ENCODE peak calls at places on chromosomes 11 and 22, in nine cellular contexts. I is GM12865, C is foreskin fibroblast, Y is GM06990, A is HFF-Myc, F is esophagus squamous epithelium, R is nephron progenitor cell, X is body of pancreas, S is brain microvascular endothelial cell. B is an unnamed sample.

GRCh38 chr22:48574776-48575566 is 1252.7 kb downstream of the BRD1 start:
- DNase-seq in S (no peak), X (peak), A (no peak), I (no peak), R (peak), F (no peak), C (no peak), Y (no peak), B (no peak)

GRCh38 chr22:27416553-27417427 is 384.8 kb downstream of the MN1 start:
- DNase-seq in S (peak), Y (no peak), F (no peak), R (no peak), X (no peak), I (no peak), C (peak), A (peak), B (peak)

GRCh38 chr11:96339704-96340554 is 3.1 kb downstream of the MAML2 start:
- DNase-seq in I (peak), S (no peak), F (no peak), X (no peak), C (no peak), R (no peak), A (no peak), Y (no peak), B (peak)

GRCh38 chr11:73163638-73164174 is 21.6 kb upstream of the FCHSD2 start:
- DNase-seq in R (no peak), S (no peak), A (no peak), I (no peak), X (no peak), Y (no peak), C (no peak), F (no peak), B (no peak)

GRCh38 chr11:116637766-116638165 is 135.0 kb downstream of the BUD13 start:
- DNase-seq in F (no peak), I (no peak), Y (no peak), R (no peak), S (no peak), C (no peak), A (no peak), X (no peak), B (no peak)

GRCh38 chr22:27681037-27681436 is 120.5 kb downstream of the MN1 start:
- DNase-seq in A (no peak), I (no peak), Y (no peak), X (no peak), F (no peak), C (no peak), S (no peak), R (no peak), B (no peak)

GRCh38 chr11:120912504-120912903 is 111.4 kb upstream of the TBCEL start:
- DNase-seq in S (peak), Y (no peak), I (peak), F (no peak), A (peak), C (peak), R (no peak), X (no peak), B (peak)

GRCh38 chr11:73996161-73996747 is 12.6 kb downstream of the UCP3 start:
- DNase-seq in C (no peak), R (no peak), I (no peak), X (no peak), F (no peak), A (no peak), Y (no peak), S (no peak), B (no peak)

GRCh38 chr22:49305966-49306631 is 521.6 kb downstream of the BRD1 start:
- DNase-seq in C (no peak), A (no peak), I (no peak), Y (no peak), S (no peak), F (no peak), R (no peak), X (peak), B (no peak)

GRCh38 chr11:107858217-107859070 is at the start of gene SLC35F2:
- DNase-seq in A (no peak), C (peak), X (peak), Y (peak), I (peak), R (peak), F (no peak), S (peak), B (peak)

GRCh38 chr22:30539368-30539767 is 7.2 kb downstream of the SEC14L6 start:
- DNase-seq in R (no peak), Y (no peak), S (no peak), X (no peak), A (no peak), C (no peak), I (no peak), F (no peak), B (no peak)

GRCh38 chr11:123250811-123251655 is 56.0 kb upstream of the CLMP start:
- DNase-seq in F (no peak), S (no peak), X (no peak), C (no peak), R (no peak), I (peak), Y (no peak), A (no peak), B (no peak)

GRCh38 chr11:83836883-83837654 is 550.9 kb upstream of the CCDC90B start:
- DNase-seq in R (peak), S (peak), C (no peak), F (no peak), I (peak), X (peak), A (no peak), Y (no peak), B (peak)

GRCh38 chr11:62857541-62857982 is 18.2 kb upstream of the WDR74 start:
- DNase-seq in F (no peak), R (no peak), Y (no peak), I (no peak), S (no peak), A (no peak), C (no peak), X (no peak), B (no peak)

GRCh38 chr11:87851234-87851633 is 324.0 kb downstream of the RAB38 start:
- DNase-seq in S (peak), X (no peak), A (no peak), R (no peak), F (no peak), I (no peak), Y (no peak), C (peak), B (peak)

GRCh38 chr11:124174001-124174400 is 9.1 kb upstream of the OR10D3 start:
- DNase-seq in F (no peak), Y (no peak), C (peak), S (peak), I (no peak), X (no peak), A (no peak), R (peak), B (peak)

GRCh38 chr22:36562261-36562835 is 33.4 kb upstream of the EIF3D start:
- DNase-seq in S (peak), X (no peak), F (no peak), R (no peak), I (no peak), C (peak), Y (no peak), A (no peak), B (peak)

GRCh38 chr22:20273720-20274119 is 5.6 kb upstream of the RTN4R start:
- DNase-seq in A (no peak), X (no peak), Y (no peak), I (no peak), R (no peak), F (no peak), C (no peak), S (no peak), B (no peak)

GRCh38 chr11:115660072-115660805 is 156.0 kb upstream of the CADM1 start:
- DNase-seq in A (no peak), I (no peak), S (no peak), X (no peak), Y (no peak), F (no peak), C (no peak), R (peak), B (no peak)

GRCh38 chr11:32333335-32333991 is 101.9 kb downstream of the WT1 start:
- DNase-seq in A (peak), F (no peak), X (peak), R (peak), Y (no peak), I (no peak), C (peak), S (peak), B (peak)
- TF ChIP-seq CTCF in A (peak), F (no peak), X (peak), R (no peak), Y (peak), I (no peak), C (peak), S (peak), B (peak)

GRCh38 chr11:10029386-10030121 is 264.5 kb downstream of the SBF2 start:
- DNase-seq in F (no peak), R (no peak), I (no peak), X (no peak), C (no peak), Y (no peak), A (no peak), S (no peak), B (no peak)
- TF ChIP-seq CTCF in F (no peak), R (no peak), I (no peak), X (no peak), C (no peak), Y (no peak), A (no peak), S (no peak), B (no peak)

GRCh38 chr22:45438364-45438763 is 24.9 kb downstream of the RIBC2 start:
- DNase-seq in X (no peak), R (no peak), S (no peak), C (no peak), Y (no peak), F (no peak), A (no peak), I (no peak), B (no peak)

GRCh38 chr22:45445031-45445710 is 31.7 kb downstream of the RIBC2 start:
- DNase-seq in Y (no peak), F (no peak), S (no peak), R (no peak), A (no peak), I (no peak), C (no peak), X (no peak), B (no peak)

GRCh38 chr22:45444168-45444567 is 30.7 kb downstream of the RIBC2 start:
- DNase-seq in A (no peak), Y (no peak), C (no peak), S (no peak), I (no peak), F (no peak), X (no peak), R (no peak), B (no peak)

GRCh38 chr22:45442120-45442519 is 28.6 kb downstream of the RIBC2 start:
- DNase-seq in Y (no peak), R (no peak), C (no peak), I (no peak), F (no peak), X (no peak), A (no peak), S (no peak), B (no peak)

GRCh38 chr22:45441158-45441557 is 27.7 kb downstream of the RIBC2 start:
- DNase-seq in I (peak), S (peak), R (peak), F (no peak), C (peak), X (peak), Y (no peak), A (peak), B (peak)
- TF ChIP-seq CTCF in I (peak), S (peak), R (peak), F (peak), C (peak), X (peak), Y (peak), A (peak), B (peak)

DNA sequence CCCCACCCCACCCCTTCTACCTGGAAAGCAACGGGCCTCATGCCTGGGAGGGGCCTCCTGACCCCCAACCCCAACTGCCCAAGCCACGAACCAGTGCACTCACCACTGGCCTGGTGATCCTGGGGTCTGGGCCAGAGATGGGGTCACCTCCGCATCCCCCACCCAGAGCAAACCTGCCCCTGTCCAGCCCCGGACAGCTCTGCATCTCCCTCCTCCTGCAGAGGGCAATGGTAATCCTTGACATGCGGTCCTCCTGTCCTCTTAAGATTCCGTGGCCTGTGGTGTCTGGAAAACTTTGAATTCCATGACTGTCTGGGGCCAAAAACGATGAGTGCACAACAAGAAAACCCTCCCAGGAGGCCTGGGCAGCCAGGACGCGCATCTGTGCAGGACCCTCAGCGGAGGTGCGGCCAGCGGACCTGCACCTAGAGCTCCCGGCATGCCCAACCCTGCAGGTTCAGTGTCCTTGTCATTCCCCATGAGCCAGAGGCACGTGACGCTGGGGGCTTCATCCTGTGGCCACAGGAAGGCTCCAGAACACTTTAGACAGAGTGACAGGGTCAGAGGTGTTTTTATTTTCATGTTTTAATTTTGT is 16.1 kb upstream of the PPARA start:
- DNase-seq in C (no peak), X (no peak), Y (no peak), I (no peak), S (no peak), A (no peak), R (no peak), F (no peak), B (no peak)
- TF ChIP-seq CTCF in C (no peak), X (no peak), Y (no peak), I (no peak), S (no peak), A (no peak), R (no peak), F (no peak), B (no peak)

DNA sequence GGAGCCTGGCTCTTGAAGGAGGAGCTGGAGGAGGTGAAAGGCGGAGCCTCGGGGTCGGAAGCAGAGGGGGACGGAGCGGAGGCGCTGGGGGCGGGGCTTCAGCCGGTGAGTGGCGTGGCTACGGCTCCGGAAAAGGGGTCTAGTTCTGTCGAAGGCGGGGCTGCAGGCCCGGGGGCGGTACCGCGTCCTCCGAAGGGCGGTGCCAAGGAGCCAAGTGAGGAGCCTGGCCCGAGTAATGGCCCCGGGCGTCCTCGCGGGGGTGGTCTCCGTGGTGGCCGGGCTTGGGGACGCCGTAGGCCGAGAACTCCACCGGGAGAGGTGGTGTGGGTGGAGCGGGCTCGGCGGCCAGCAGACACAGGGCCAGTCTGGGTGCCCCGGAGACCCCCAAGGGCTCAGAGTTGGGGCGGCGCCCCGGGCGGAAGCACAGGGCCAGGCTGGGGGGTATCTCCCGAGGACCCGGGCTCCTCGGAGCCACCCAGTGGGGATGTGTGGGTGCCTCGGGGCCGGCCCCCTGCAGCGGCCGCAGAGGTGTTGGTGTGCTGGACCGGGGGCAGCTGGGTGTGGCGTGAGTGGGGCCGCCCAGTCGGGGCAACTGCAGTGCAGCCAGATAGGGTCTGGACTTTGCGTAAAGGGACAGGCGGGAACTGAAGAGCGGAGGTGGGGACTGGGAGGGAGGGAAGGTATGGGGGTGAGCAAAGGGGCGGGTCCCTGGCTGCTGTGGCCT is 697 bp downstream of the FKBP2 start:
- DNase-seq in F (peak), I (peak), A (peak), Y (peak), C (peak), R (peak), X (peak), S (peak), B (peak)
- TF ChIP-seq CTCF in F (no peak), I (no peak), A (no peak), Y (no peak), C (no peak), R (no peak), X (no peak), S (no peak), B (no peak)

DNA sequence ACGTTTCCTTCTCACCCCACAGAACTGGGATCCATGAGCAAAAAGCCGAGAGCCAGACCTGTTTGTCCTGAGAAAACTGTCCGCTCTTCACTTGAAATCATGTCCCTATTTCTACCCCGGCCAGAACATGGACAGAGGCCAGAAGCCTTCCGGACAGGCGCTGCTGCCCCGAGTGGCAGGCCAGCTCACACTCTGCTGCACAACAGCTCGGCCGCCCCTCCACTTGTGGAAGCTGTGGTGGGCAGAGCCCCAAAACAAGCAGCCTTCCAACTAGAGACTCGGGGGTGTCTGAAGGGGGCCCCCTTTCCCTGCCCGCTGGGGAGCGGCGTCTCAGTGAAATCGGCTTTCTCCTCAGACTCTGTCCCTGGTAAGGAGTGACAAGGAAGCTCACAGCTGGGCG is 24.0 kb downstream of the CD5 start:
- DNase-seq in X (no peak), Y (no peak), C (no peak), S (no peak), R (no peak), A (no peak), F (no peak), I (no peak), B (peak)
- TF ChIP-seq CTCF in X (no peak), Y (no peak), C (no peak), S (peak), R (no peak), A (no peak), F (no peak), I (no peak), B (peak)

DNA sequence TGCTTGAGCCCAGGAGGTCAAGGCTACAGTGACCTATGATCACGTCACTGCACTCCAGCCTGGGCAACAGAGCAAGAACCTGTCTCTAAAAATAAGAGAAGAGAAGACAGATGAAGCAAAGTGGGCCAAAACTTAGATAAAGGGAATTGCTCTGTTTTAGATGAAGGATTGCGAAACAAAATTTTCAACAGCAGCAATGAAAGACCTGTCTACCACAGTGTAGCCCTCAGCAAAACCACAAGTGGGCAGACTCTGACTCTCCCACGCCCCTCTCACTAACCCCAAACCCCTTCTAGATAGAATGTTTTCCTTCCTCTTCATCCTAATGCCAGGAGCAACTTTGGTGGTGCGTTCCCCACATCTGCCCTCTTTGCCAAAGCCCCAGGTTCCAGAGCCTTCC is 105.6 kb upstream of the ALDH3B2 start:
- DNase-seq in C (no peak), Y (no peak), S (no peak), X (no peak), A (no peak), I (no peak), R (no peak), F (no peak), B (no peak)
- TF ChIP-seq CTCF in C (no peak), Y (no peak), S (no peak), X (no peak), A (no peak), I (no peak), R (no peak), F (no peak), B (no peak)

DNA sequence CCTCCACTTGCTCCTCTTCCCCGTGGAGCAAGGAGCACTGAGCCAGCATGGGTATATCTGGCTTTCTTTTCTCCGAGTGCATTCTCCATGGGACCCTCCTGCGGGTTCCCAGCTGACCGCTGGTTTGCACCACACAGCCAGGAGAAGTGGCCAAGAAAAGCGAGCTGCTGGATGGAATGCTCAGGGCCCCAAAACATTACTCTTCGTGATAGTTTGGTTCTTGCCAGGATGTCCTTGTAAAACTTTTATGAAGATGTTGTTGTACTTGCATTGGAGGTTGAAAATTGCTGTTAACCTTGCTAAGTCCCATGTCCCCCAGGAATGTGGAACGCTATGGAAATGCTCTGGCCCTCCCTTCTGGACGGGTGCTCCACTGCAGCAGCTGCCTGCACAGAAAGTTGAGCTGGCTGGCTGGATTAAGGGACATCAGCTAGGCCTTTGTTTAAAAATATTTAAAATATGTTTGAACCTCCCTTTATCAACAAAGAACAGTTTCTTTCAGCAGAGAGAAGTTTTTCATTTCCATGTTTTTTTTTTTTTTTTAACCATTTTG is 68.7 kb downstream of the ZNRF3 start:
- DNase-seq in C (no peak), X (peak), I (no peak), S (peak), F (no peak), Y (no peak), A (no peak), R (no peak), B (peak)
- TF ChIP-seq CTCF in C (peak), X (no peak), I (no peak), S (peak), F (no peak), Y (no peak), A (peak), R (no peak), B (peak)

GRCh38 chr22:28802595-28803087 is 2.3 kb upstream of the XBP1 start:
- DNase-seq in C (no peak), A (no peak), Y (no peak), X (no peak), F (no peak), S (no peak), R (no peak), I (no peak), B (no peak)
- TF ChIP-seq CTCF in C (no peak), A (no peak), Y (peak), X (no peak), F (no peak), S (peak), R (no peak), I (no peak), B (no peak)

DNA sequence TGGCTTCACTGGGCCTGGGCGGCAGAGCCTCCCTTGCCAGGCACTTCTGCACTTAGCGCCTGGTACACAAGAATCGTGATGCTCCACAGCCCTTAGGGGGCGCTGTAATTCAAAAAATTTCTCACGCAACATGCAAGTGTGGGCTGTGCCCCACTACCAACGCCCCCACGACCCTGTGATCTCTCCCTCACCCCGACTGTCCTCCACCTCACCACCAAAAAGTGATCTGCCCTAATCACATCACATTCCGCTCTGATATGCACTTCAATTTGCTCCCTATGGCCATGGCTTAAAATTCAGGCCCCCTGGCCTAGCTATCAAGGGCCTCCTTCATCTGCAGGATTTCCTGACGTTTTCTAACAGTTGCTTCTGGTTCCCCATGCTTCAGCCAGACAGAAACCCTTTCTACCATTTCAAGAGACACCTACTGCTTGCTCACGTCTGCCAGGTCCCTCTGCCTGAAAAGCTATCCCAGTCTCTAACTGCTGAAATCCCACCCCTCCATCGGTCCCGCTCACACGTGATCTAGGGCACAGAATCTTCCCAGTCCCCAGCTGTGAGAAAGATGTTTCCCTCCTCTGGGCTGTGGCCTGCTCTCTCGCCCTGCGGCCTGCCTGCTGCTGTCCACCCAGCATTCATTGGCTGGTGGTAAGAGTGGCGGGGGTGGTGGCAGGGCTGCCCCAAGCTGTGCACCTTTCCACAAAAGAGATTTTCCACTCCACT is 27.9 kb upstream of the LRRC32 start:
- DNase-seq in F (no peak), C (no peak), X (no peak), S (no peak), I (peak), Y (no peak), R (no peak), A (no peak), B (peak)
- TF ChIP-seq CTCF in F (no peak), C (no peak), X (no peak), S (peak), I (peak), Y (peak), R (peak), A (peak), B (peak)

B was measured in cardiac fibroblast.